ENCODE peak calls at places on chromosomes 6 and 20, in seven cellular contexts. T, U, N, M, K, G and X are unnamed samples.
A peak's percentile ranks its signal among the peaks of the same experiment; 100 is the strongest.

GRCh38 chr20:48523191-48523757 is 304.5 kb downstream of the PREX1 start:
- DNase-seq in T (no peak), U (no peak), N (no peak), M (peak; percentile 25), K (peak; percentile 82), G (no peak), X (no peak)

GRCh38 chr6:29679962-29680361 is 990 bp downstream of the ZFP57 start:
- DNase-seq in T (no peak), U (no peak), N (no peak), M (no peak), K (no peak), G (no peak), X (no peak)

GRCh38 chr6:136035378-136036070 is 184.0 kb downstream of the PDE7B start:
- DNase-seq in T (no peak), U (no peak), N (no peak), M (no peak), K (no peak), G (no peak), X (no peak)

GRCh38 chr6:31822038-31822821 is 5.3 kb upstream of the HSPA1B start:
- DNase-seq in T (peak; percentile 96), U (no peak), N (no peak), M (peak; percentile 69), K (peak; percentile 67), G (peak; percentile 44), X (peak; percentile 55)

GRCh38 chr6:52727908-52728307 is 35.4 kb downstream of the GSTA2 start:
- DNase-seq in T (no peak), U (no peak), N (no peak), M (no peak), K (no peak), G (no peak), X (no peak)

GRCh38 chr6:90483116-90483839 is 103.6 kb downstream of the MAP3K7 start:
- DNase-seq in T (peak; percentile 1), U (no peak), N (no peak), M (no peak), K (no peak), G (no peak), X (no peak)

GRCh38 chr6:149931501-149931900 is 8.6 kb upstream of the RAET1G start:
- DNase-seq in T (no peak), U (no peak), N (no peak), M (no peak), K (no peak), G (no peak), X (no peak)

GRCh38 chr6:161117942-161118341 is 126.4 kb downstream of the MAP3K4 start:
- DNase-seq in T (no peak), U (no peak), N (no peak), M (no peak), K (no peak), G (no peak), X (no peak)

GRCh38 chr6:29439006-29439405 is at the start of gene OR10C1:
- DNase-seq in T (no peak), U (no peak), N (no peak), M (no peak), K (no peak), G (no peak), X (no peak)

GRCh38 chr6:134105903-134106302 is 53.5 kb upstream of the SLC2A12 start:
- DNase-seq in T (no peak), U (no peak), N (no peak), M (no peak), K (no peak), G (no peak), X (no peak)

GRCh38 chr6:90156861-90157260 is 139.8 kb downstream of the BACH2 start:
- DNase-seq in T (no peak), U (no peak), N (no peak), M (no peak), K (no peak), G (no peak), X (no peak)

GRCh38 chr6:147371325-147371724 is 137.2 kb upstream of the SAMD5 start:
- DNase-seq in T (no peak), U (no peak), N (no peak), M (no peak), K (no peak), G (no peak), X (no peak)

GRCh38 chr6:16129623-16130243 is 847 bp downstream of the MYLIP start:
- DNase-seq in T (no peak), U (no peak), N (no peak), M (no peak), K (no peak), G (no peak), X (no peak)

GRCh38 chr6:88120635-88121034 is 45.5 kb downstream of the CNR1 start:
- DNase-seq in T (no peak), U (no peak), N (no peak), M (no peak), K (no peak), G (no peak), X (no peak)

GRCh38 chr6:120608826-120609225 is 725.5 kb downstream of the TBC1D32 start:
- DNase-seq in T (no peak), U (no peak), N (no peak), M (no peak), K (peak; percentile 8), G (no peak), X (no peak)

GRCh38 chr20:56924976-56925695 is 296.0 kb downstream of the TFAP2C start:
- DNase-seq in T (no peak), U (peak; percentile 79), N (no peak), M (peak; percentile 42), K (no peak), G (no peak), X (no peak)

GRCh38 chr6:21423106-21423854 is 170.3 kb upstream of the SOX4 start:
- DNase-seq in T (no peak), U (no peak), N (no peak), M (no peak), K (no peak), G (no peak), X (no peak)

GRCh38 chr6:2503816-2504494 is 246.8 kb downstream of the MYLK4 start:
- DNase-seq in T (no peak), U (no peak), N (no peak), M (no peak), K (peak; percentile 55), G (no peak), X (no peak)

GRCh38 chr6:22147983-22148797 is 148.6 kb downstream of the PRL start:
- DNase-seq in T (no peak), U (no peak), N (no peak), M (peak; percentile 27), K (peak; percentile 78), G (no peak), X (no peak)

GRCh38 chr6:44010411-44011349 is 116.6 kb downstream of the MRPL14 start:
- DNase-seq in T (no peak), U (no peak), N (no peak), M (no peak), K (no peak), G (no peak), X (no peak)

GRCh38 chr6:56104591-56104990 is 142.8 kb downstream of the COL21A1 start:
- DNase-seq in T (no peak), U (no peak), N (no peak), M (no peak), K (no peak), G (no peak), X (no peak)

GRCh38 chr6:154345811-154346210 is 10.8 kb downstream of the IPCEF1 start:
- DNase-seq in T (no peak), U (no peak), N (no peak), M (no peak), K (no peak), G (no peak), X (no peak)

GRCh38 chr6:154341326-154341725 is 15.3 kb downstream of the IPCEF1 start:
- DNase-seq in T (no peak), U (no peak), N (no peak), M (no peak), K (no peak), G (no peak), X (no peak)

GRCh38 chr6:154341876-154342275 is 14.7 kb downstream of the IPCEF1 start:
- DNase-seq in T (no peak), U (peak; percentile 23), N (no peak), M (no peak), K (no peak), G (no peak), X (no peak)

GRCh38 chr6:154347981-154348380 is 8.6 kb downstream of the IPCEF1 start:
- DNase-seq in T (no peak), U (no peak), N (no peak), M (no peak), K (no peak), G (no peak), X (no peak)

DNA sequence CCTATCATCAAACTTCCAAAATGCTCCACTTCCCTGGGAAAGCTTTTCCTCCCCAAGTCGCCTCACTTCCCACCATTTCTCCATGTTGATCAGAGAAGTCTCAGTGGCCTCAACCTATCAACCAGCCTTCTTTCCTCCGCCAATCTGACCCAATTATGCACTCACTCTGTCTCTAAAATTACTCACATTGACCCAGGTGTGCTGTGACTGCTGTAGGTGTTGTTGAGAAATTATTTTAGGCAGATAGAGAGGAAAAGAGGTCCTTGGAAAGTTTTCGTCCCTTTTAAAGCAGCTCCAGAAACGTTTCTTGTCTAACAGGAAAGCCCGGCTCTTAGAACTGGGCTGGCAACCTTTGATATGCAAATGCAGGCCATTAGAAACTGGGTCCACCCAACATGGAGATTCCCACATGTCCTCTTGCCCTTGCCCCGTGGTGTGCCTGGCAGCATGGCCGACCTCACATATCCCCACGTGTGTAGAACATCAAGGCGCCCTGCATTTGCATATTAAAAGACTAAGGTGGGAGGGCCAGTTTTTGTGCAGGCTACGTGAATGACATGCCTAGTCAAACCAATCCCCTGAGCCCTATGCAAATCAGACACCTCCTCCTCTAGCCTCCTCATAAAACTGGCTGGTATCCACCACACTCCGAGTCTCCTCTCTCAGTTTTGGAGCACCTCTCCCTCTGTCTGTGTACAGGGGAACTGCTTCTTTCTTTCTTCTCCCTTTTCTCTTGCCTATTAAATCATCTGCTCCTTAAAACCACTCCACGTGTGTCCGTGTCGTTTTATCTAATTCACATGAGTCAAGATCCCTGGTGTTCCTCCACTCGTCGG is 12.9 kb downstream of the IPCEF1 start:
- DNase-seq in T (peak; percentile 31), U (peak; percentile 60), N (no peak), M (no peak), K (no peak), G (no peak), X (no peak)
- TF ChIP-seq POLR2AphosphoS5 in T (no peak), U (no peak), N (no peak), M (no peak), K (no peak), G (no peak), X (no peak)

GRCh38 chr20:41643504-41643938 is 25.3 kb upstream of the CHD6 start:
- DNase-seq in T (peak; percentile 71), U (no peak), N (no peak), M (no peak), K (peak; percentile 93), G (no peak), X (no peak)
- TF ChIP-seq TAF1 in T (no peak), U (no peak), N (no peak), M (no peak), K (no peak), G (no peak), X (no peak)

GRCh38 chr20:50380697-50381040 is 129.5 kb upstream of the PTPN1 start:
- DNase-seq in T (no peak), U (no peak), N (no peak), M (peak; percentile 81), K (peak; percentile 54), G (no peak), X (no peak)
- TF ChIP-seq POLR2AphosphoS5 in T (no peak), U (no peak), N (no peak), M (no peak), K (no peak), G (no peak), X (no peak)

DNA sequence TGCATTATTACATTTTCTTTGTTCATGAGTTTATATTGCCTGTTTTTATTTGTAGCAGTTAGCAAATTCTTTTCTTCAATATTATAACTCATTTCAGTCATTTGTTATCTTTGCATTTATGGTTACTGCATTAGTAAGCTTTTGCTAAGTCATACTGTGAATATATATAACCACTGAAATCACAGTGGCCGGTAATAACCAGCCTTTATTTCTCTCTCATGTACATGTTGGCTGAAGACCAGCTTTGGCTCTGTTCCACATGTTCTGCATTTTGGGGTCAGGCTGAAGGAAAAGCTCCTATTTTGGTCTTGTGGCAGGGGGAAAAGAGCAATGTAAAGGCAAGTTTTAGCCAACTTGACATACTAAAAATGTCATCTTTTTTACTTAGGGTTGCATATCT is 276.3 kb downstream of the BCKDHB start:
- DNase-seq in T (no peak), U (no peak), N (no peak), M (no peak), K (no peak), G (no peak), X (no peak)
- TF ChIP-seq TAF1 in T (no peak), U (no peak), N (no peak), M (no peak), K (no peak), G (no peak), X (no peak)